ENCODE peak calls at places on chromosomes 6 and 20, in eight cellular contexts. One of them, this sample, is unnamed.

GRCh38 chr20:61803903-61804804 is 261.5 kb downstream of the TAF4 start:
- DNase-seq in T1000: no peak
- DNase-seq in HEK293T: no peak
- DNase-seq in psoas muscle: peak; percentile 48
- DNase-seq in renal cortical epithelial cell: no peak
- DNase-seq in EL: peak; percentile 4
- DNase-seq in neural crest cell: no peak
- DNase-seq in GM04504: peak; percentile 8
- DNase-seq in this sample: peak; percentile 51

GRCh38 chr6:21754891-21755290 is 161.3 kb downstream of the SOX4 start:
- DNase-seq in T1000: no peak
- DNase-seq in HEK293T: no peak
- DNase-seq in psoas muscle: no peak
- DNase-seq in renal cortical epithelial cell: peak; percentile 95
- DNase-seq in EL: peak; percentile 66
- DNase-seq in neural crest cell: no peak
- DNase-seq in GM04504: no peak
- DNase-seq in this sample: no peak

GRCh38 chr6:139882234-139882633 is 507.8 kb upstream of the CITED2 start:
- DNase-seq in T1000: no peak
- DNase-seq in HEK293T: no peak
- DNase-seq in psoas muscle: no peak
- DNase-seq in renal cortical epithelial cell: no peak
- DNase-seq in EL: peak; percentile 37
- DNase-seq in neural crest cell: no peak
- DNase-seq in GM04504: no peak
- DNase-seq in this sample: peak; percentile 80

GRCh38 chr6:117399924-117400323 is 25.8 kb downstream of the ROS1 start:
- DNase-seq in T1000: no peak
- DNase-seq in HEK293T: peak; percentile 40
- DNase-seq in psoas muscle: no peak
- DNase-seq in renal cortical epithelial cell: peak; percentile 18
- DNase-seq in EL: peak; percentile 15
- DNase-seq in neural crest cell: no peak
- DNase-seq in GM04504: no peak
- DNase-seq in this sample: no peak

GRCh38 chr6:54451516-54451915 is 143.3 kb downstream of the TINAG start:
- DNase-seq in T1000: no peak
- DNase-seq in HEK293T: no peak
- DNase-seq in psoas muscle: no peak
- DNase-seq in renal cortical epithelial cell: no peak
- DNase-seq in EL: no peak
- DNase-seq in neural crest cell: no peak
- DNase-seq in GM04504: no peak
- DNase-seq in this sample: no peak

GRCh38 chr6:3669916-3670315 is 81.6 kb downstream of the PXDC1 start:
- DNase-seq in T1000: no peak
- DNase-seq in HEK293T: no peak
- DNase-seq in psoas muscle: no peak
- DNase-seq in renal cortical epithelial cell: no peak
- DNase-seq in EL: no peak
- DNase-seq in neural crest cell: no peak
- DNase-seq in GM04504: no peak
- DNase-seq in this sample: no peak

GRCh38 chr20:61932199-61932592 is 133.5 kb downstream of the TAF4 start:
- DNase-seq in T1000: no peak
- DNase-seq in HEK293T: no peak
- DNase-seq in psoas muscle: peak; percentile 30
- DNase-seq in renal cortical epithelial cell: no peak
- DNase-seq in EL: no peak
- DNase-seq in neural crest cell: no peak
- DNase-seq in GM04504: no peak
- DNase-seq in this sample: no peak

GRCh38 chr6:133594551-133594950 is 294.4 kb upstream of the TCF21 start:
- DNase-seq in T1000: no peak
- DNase-seq in HEK293T: no peak
- DNase-seq in psoas muscle: no peak
- DNase-seq in renal cortical epithelial cell: no peak
- DNase-seq in EL: no peak
- DNase-seq in neural crest cell: no peak
- DNase-seq in GM04504: no peak
- DNase-seq in this sample: peak; percentile 87